ENCODE peak calls at places on chromosomes 3 and 15, in eight cellular contexts. F is heart left ventricle, D is mucosa of descending colon, G is body of pancreas, R is kidney, I is thyroid gland, O is HCT116, H is tibial artery. W is an unnamed sample. For H3K9me3 and H3K4me1, the result is how much of the 10 kb centered on the place peaks cover.

GRCh38 chr3:135034881-135035440 is 239.9 kb downstream of the EPHB1 start:
- DNase-seq in O (no peak), G (no peak), I (no peak), R (no peak), D (no peak), F (no peak), H (no peak), W (no peak)

GRCh38 chr15:101294731-101295606 is at the start of gene SNRPA1:
- DNase-seq in R (peak), G (peak), O (peak), D (peak), F (peak), I (peak), H (peak), W (peak)

GRCh38 chr3:128319741-128320141 is 146.9 kb downstream of the DNAJB8 start:
- DNase-seq in F (peak), I (peak), D (no peak), G (peak), H (no peak), R (no peak), O (no peak), W (no peak)

GRCh38 chr3:59392116-59392515 is 342.3 kb upstream of the CFAP20DC start:
- DNase-seq in G (no peak), I (no peak), F (no peak), R (no peak), O (no peak), D (no peak), H (no peak), W (no peak)

GRCh38 chr3:96192951-96193350 is 621.4 kb upstream of the EPHA6 start:
- DNase-seq in H (no peak), O (no peak), I (peak), F (no peak), R (no peak), D (no peak), G (no peak), W (no peak)

GRCh38 chr15:59762558-59762957 is 73.4 kb upstream of the BNIP2 start:
- DNase-seq in D (no peak), G (no peak), R (no peak), I (no peak), H (no peak), O (no peak), F (no peak), W (no peak)

GRCh38 chr3:46123646-46124045 is 84.5 kb downstream of the CCR1 start:
- DNase-seq in G (no peak), F (no peak), H (no peak), I (no peak), R (no peak), O (no peak), D (no peak), W (no peak)

GRCh38 chr3:29168686-29169085 is 112.2 kb upstream of the RBMS3 start:
- DNase-seq in D (no peak), G (no peak), O (no peak), R (no peak), H (no peak), I (no peak), F (no peak), W (no peak)

GRCh38 chr3:59899068-59899467 is 849.2 kb upstream of the CFAP20DC start:
- DNase-seq in F (no peak), G (no peak), H (no peak), D (no peak), O (no peak), R (no peak), I (no peak), W (no peak)

GRCh38 chr15:82647045-82647834 is at the start of gene CPEB1:
- DNase-seq in D (no peak), O (no peak), H (peak), G (peak), I (peak), R (peak), F (peak), W (peak)

GRCh38 chr3:186097663-186098451 is 11.0 kb downstream of the ETV5 start:
- DNase-seq in I (peak), G (peak), O (peak), H (peak), F (peak), R (peak), D (peak), W (peak)

GRCh38 chr3:197949767-197950660 is at the start of gene RPL35A:
- DNase-seq in F (peak), I (peak), D (peak), O (peak), H (peak), G (peak), R (peak), W (peak)

GRCh38 chr15:40240619-40241304 is 1.9 kb downstream of the PAK6 start:
- DNase-seq in H (no peak), F (no peak), D (no peak), I (no peak), R (no peak), O (no peak), G (no peak), W (no peak)

GRCh38 chr3:135895106-135895733 is 70.3 kb upstream of the PPP2R3A start:
- DNase-seq in R (peak), F (peak), I (peak), O (peak), G (peak), D (no peak), H (peak), W (peak)

GRCh38 chr3:126522363-126522788 is 1.6 kb upstream of the CHST13 start:
- DNase-seq in R (peak), H (peak), O (peak), G (peak), F (peak), D (peak), I (peak), W (peak)

GRCh38 chr3:118199044-118199443 is 835.6 kb downstream of the IGSF11 start:
- DNase-seq in F (no peak), D (peak), H (no peak), G (no peak), I (no peak), O (no peak), R (no peak), W (no peak)
- H3K9me3 ChIP-seq in F (under half), D (under half), H (under half), G (under half), I (under half), O (under half), R (under half), W (under half)

DNA sequence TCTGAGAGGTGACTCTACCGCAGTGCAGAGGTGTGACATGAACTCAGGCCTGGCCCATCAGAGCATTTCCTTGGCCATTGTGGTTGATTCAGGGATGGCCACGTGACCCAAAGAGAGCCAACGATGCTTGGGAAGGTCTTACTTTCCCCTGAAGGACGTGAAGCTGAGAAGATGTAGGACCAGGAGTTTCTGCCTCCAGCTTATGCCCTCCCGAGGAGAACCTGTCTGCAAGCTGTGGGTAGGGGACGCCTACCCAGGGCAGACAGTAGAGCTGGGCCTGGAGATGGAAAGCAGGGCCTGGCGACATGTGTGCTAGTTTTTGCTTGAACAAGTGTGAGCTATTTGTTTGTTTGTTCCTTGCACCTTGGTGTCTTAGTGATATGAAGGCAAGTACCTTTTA is 89.4 kb downstream of the RPLP1 start:
- DNase-seq in O (no peak), G (no peak), F (no peak), H (no peak), D (no peak), I (no peak), R (no peak), W (no peak)
- TF ChIP-seq CTCF in O (no peak), G (no peak), F (no peak), H (no peak), D (no peak), I (no peak), R (no peak), W (no peak)

GRCh38 chr3:77420316-77420715 is 380.4 kb downstream of the ROBO2 start:
- DNase-seq in D (no peak), F (no peak), I (no peak), G (no peak), O (no peak), R (no peak), H (no peak), W (no peak)

GRCh38 chr3:77412591-77412990 is 372.7 kb downstream of the ROBO2 start:
- DNase-seq in G (no peak), R (no peak), I (no peak), O (no peak), D (no peak), H (no peak), F (no peak), W (no peak)

GRCh38 chr3:77411990-77412389 is 372.1 kb downstream of the ROBO2 start:
- DNase-seq in D (no peak), F (no peak), G (no peak), R (no peak), O (no peak), H (no peak), I (no peak), W (no peak)

GRCh38 chr3:77411334-77411733 is 371.4 kb downstream of the ROBO2 start:
- DNase-seq in I (no peak), D (no peak), O (no peak), H (no peak), R (no peak), F (no peak), G (no peak), W (no peak)

GRCh38 chr3:77414881-77415280 is 375.0 kb downstream of the ROBO2 start:
- DNase-seq in I (no peak), O (no peak), D (no peak), F (no peak), R (no peak), H (no peak), G (no peak), W (no peak)
- H3K4me1 ChIP-seq in I (under half), O (under half), D (under half), F (under half), R (under half), H (under half), G (under half), W (under half)

DNA sequence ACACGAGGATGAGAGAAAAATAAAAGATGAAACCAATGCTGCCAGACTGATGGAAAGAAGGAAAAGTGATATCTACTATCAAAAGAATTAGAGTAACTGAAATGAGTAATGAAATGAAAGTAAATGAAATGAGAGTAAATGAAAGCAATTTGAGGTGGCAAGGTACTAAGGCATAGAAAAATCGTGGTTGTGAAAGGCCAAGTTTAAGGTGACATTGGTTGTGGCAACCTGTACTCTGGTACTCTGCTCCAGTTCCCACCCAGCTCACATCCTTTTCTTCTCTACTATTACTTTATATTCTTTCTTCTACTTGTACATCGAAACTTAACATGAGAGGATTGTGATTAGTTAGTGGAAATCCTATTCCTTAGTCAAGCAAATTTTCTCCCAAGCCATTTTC is 10.1 kb downstream of the RFX7 start:
- DNase-seq in R (no peak), G (no peak), F (no peak), H (no peak), I (no peak), D (no peak), O (no peak), W (no peak)
- H3K9me3 ChIP-seq in R (under half), G (under half), F (under half), H (under half), I (under half), D (under half), O (under half), W (under half)

GRCh38 chr3:80676869-80677268 is 909.1 kb upstream of the ROBO1 start:
- DNase-seq in O (no peak), G (no peak), R (no peak), I (no peak), F (no peak), D (no peak), H (no peak), W (no peak)
- TF ChIP-seq CTCF in O (no peak), G (no peak), R (no peak), I (no peak), F (no peak), D (no peak), H (no peak), W (no peak)